ENCODE peak calls at places on chromosomes 16 and 17, in four cellular contexts. M, N, W and K are unnamed samples.

GRCh38 chr16:82695806-82696205 is 69.0 kb downstream of the CDH13 start:
- DNase-seq in W (no peak), N (no peak), M (no peak), K (no peak)

GRCh38 chr17:83029571-83029970 is 49.8 kb upstream of the METRNL start:
- DNase-seq in M (no peak), W (no peak), N (no peak), K (no peak)

GRCh38 chr16:65336169-65336568 is 214.3 kb upstream of the CDH11 start:
- DNase-seq in N (no peak), M (no peak), W (no peak), K (no peak)

GRCh38 chr17:68491864-68492263 is 20.4 kb upstream of the PRKAR1A start:
- DNase-seq in M (no peak), W (no peak), N (peak), K (no peak)

GRCh38 chr16:67649494-67649931 is 4.6 kb downstream of the CARMIL2 start:
- DNase-seq in W (no peak), N (no peak), M (peak), K (no peak)

GRCh38 chr16:69111831-69112230 is 6.4 kb downstream of the HAS3 start:
- DNase-seq in M (no peak), W (no peak), N (no peak), K (no peak)

GRCh38 chr17:44636562-44636961 is 19.7 kb upstream of the MEIOC start:
- DNase-seq in M (no peak), W (peak), N (no peak), K (no peak)

GRCh38 chr17:65401581-65401980 is 159.9 kb downstream of the AXIN2 start:
- DNase-seq in N (no peak), M (no peak), W (no peak), K (no peak)

GRCh38 chr17:17780941-17781590 is 55.7 kb downstream of the SREBF1 start:
- DNase-seq in W (no peak), M (peak), N (no peak), K (peak)

GRCh38 chr17:12342609-12343248 is 322.1 kb downstream of the MAP2K4 start:
- DNase-seq in N (peak), M (peak), W (no peak), K (peak)

GRCh38 chr17:2779545-2779944 is 16.7 kb upstream of the RAP1GAP2 start:
- DNase-seq in W (no peak), N (no peak), M (no peak), K (no peak)

GRCh38 chr16:82773018-82773417 is 146.2 kb downstream of the CDH13 start:
- DNase-seq in W (no peak), M (no peak), N (no peak), K (no peak)

GRCh38 chr17:81549031-81549557 is 3.1 kb downstream of the FAAP100 start:
- DNase-seq in N (no peak), M (no peak), W (peak), K (no peak)

GRCh38 chr17:47618416-47618815 is 31.3 kb upstream of the KPNB1 start:
- DNase-seq in M (no peak), N (no peak), W (peak), K (peak)

GRCh38 chr17:73546121-73546520 is 98.1 kb downstream of the SDK2 start:
- DNase-seq in N (no peak), W (no peak), M (no peak), K (no peak)

GRCh38 chr16:4285167-4285566 is 12.3 kb upstream of the TFAP4 start:
- DNase-seq in W (no peak), N (no peak), M (no peak), K (no peak)

GRCh38 chr17:36755586-36755985 is 154.2 kb downstream of the MRM1 start:
- DNase-seq in M (peak), W (peak), N (peak), K (peak)

GRCh38 chr17:58060596-58061191 is 22.5 kb upstream of the DYNLL2 start:
- DNase-seq in W (no peak), N (no peak), M (no peak), K (no peak)

GRCh38 chr17:57125406-57125805 is 40.4 kb downstream of the AKAP1 start:
- DNase-seq in M (no peak), N (no peak), W (no peak), K (no peak)

GRCh38 chr17:47945080-47945479 is 3.7 kb downstream of the PNPO start:
- DNase-seq in W (no peak), N (no peak), M (no peak), K (no peak)

GRCh38 chr16:22355487-22355908 is 18.9 kb downstream of the CDR2 start:
- DNase-seq in W (no peak), M (no peak), N (no peak), K (no peak)

GRCh38 chr17:45759761-45760160 is 24.4 kb upstream of the CRHR1 start:
- DNase-seq in N (peak), W (no peak), M (no peak), K (peak)

GRCh38 chr16:12126091-12126806 is 149.7 kb downstream of the SNX29 start:
- DNase-seq in M (no peak), N (no peak), W (no peak), K (no peak)

GRCh38 chr17:40553694-40554534 is 11.4 kb downstream of the CCR7 start:
- DNase-seq in N (peak), W (peak), M (peak), K (no peak)

GRCh38 chr17:60557805-60558204 is 31.8 kb upstream of the APPBP2 start:
- DNase-seq in W (peak), M (no peak), N (peak), K (no peak)

GRCh38 chr17:6910987-6911603 is 79.6 kb upstream of the TEKT1 start:
- DNase-seq in M (no peak), W (peak), N (peak), K (no peak)

GRCh38 chr16:1613728-1614225 is 1.6 kb downstream of the CRAMP1 start:
- DNase-seq in W (no peak), M (peak), N (peak), K (no peak)

GRCh38 chr16:29820730-29821662 is 734 bp downstream of the MVP start:
- DNase-seq in M (no peak), W (no peak), N (no peak), K (no peak)

GRCh38 chr17:20284018-20284417 is 183.3 kb downstream of the LGALS9B start:
- DNase-seq in W (no peak), M (no peak), N (no peak), K (no peak)

GRCh38 chr17:65434251-65434650 is 127.2 kb downstream of the AXIN2 start:
- DNase-seq in M (no peak), W (no peak), N (no peak), K (no peak)

GRCh38 chr16:84423416-84423837 is 55.1 kb downstream of the ATP2C2 start:
- DNase-seq in M (no peak), N (peak), W (peak), K (peak)

GRCh38 chr16:787978-788398 is at the start of gene RPUSD1:
- DNase-seq in M (peak), N (no peak), W (no peak), K (no peak)

GRCh38 chr17:4772235-4772613 is 538 bp downstream of the TM4SF5 start:
- DNase-seq in N (no peak), M (no peak), W (no peak), K (no peak)

GRCh38 chr16:20114356-20114755 is 40.7 kb upstream of the GPR139 start:
- DNase-seq in N (no peak), W (no peak), M (no peak), K (no peak)

DNA sequence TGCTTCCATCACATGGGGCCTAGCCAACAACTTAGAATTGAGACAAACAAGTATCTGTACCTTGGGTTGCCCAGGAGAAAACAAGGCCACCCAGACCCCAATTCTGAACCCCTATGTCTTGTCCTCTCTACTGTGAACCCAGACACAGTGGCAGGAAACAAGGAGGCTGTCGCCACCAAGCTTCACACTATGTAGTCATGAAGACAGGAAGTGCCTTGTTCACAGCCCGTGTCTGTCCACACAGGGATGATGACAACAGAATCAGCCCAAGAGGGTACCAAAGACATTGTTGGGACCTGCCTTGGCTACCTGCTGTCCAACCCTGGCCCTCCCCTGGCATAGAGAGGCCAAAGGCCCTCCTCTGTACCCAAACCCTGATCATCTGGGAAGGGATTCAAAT is 84.8 kb downstream of the CDYL2 start:
- DNase-seq in N (no peak), M (no peak), W (no peak), K (no peak)
- TF ChIP-seq ELF4 in N (no peak), M (no peak), W (no peak), K (no peak)

GRCh38 chr17:49486012-49486641 is 9.0 kb upstream of the NGFR start:
- DNase-seq in W (no peak), N (no peak), M (peak), K (no peak)

GRCh38 chr17:49490271-49490670 is 4.8 kb upstream of the NGFR start:
- DNase-seq in M (no peak), N (no peak), W (no peak), K (no peak)

GRCh38 chr17:49489348-49489747 is 5.7 kb upstream of the NGFR start:
- DNase-seq in N (no peak), W (no peak), M (no peak), K (no peak)

GRCh38 chr17:49488612-49489011 is 6.5 kb upstream of the NGFR start:
- DNase-seq in N (no peak), M (no peak), W (no peak), K (no peak)

GRCh38 chr17:49487202-49487601 is 7.9 kb upstream of the NGFR start:
- DNase-seq in M (peak), N (no peak), W (no peak), K (no peak)
- TF ChIP-seq ELF4 in M (no peak), N (no peak), W (no peak), K (no peak)

DNA sequence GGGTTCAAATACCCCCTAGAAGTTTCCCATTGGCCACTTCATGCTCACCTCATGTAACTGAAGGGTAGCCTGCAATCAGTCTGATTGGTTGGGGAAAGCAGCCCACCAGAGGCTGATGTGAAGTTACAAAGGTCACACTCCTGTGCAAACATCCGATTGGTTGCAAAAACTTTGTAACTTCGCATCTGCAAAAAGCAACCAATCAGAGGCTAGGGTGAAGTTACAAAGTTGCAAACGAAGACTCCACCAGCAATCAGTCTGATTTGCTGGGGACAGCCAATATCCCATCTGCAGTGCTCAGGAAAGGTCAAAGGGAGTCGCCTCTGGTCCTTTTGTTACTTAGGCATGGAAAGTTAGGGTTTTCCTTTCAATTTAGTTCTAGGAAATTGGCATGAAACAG is 40.1 kb downstream of the TAOK1 start:
- DNase-seq in M (no peak), W (peak), N (no peak), K (no peak)
- TF ChIP-seq ELF4 in M (no peak), W (no peak), N (no peak), K (no peak)

GRCh38 chr16:10027553-10027952 is 154.7 kb downstream of the GRIN2A start:
- DNase-seq in N (no peak), W (no peak), M (no peak), K (no peak)
- TF ChIP-seq ELF4 in N (no peak), W (no peak), M (no peak), K (no peak)

GRCh38 chr16:57988929-57989328 is 11.5 kb downstream of the ZNF319 start:
- DNase-seq in W (no peak), M (no peak), N (no peak), K (no peak)
- TF ChIP-seq ELF4 in W (no peak), M (no peak), N (no peak), K (no peak)

GRCh38 chr16:15827299-15827698 is 29.5 kb downstream of the MYH11 start:
- DNase-seq in N (no peak), M (no peak), W (no peak), K (no peak)
- TF ChIP-seq ELF4 in N (no peak), M (no peak), W (no peak), K (no peak)

DNA sequence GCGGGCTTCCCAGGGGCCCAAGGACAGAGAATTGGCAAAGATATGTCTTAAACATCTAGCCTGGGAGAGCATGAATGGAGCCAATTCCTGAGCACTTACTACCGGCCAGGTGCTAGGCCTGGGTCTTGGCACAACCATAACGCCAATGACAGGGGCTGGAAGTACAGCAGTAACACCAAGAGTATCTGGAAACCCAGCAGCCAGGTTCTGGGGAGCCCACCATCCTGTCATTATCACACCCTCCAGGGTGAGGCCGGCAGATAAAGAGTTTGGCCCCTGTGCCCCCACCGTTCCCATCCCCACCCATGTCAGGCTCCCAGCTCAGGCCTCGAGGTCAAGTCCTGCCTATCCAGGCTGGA is 512 bp upstream of the TMC8 start:
- DNase-seq in W (no peak), M (no peak), N (peak), K (no peak)
- TF ChIP-seq ELF4 in W (no peak), M (no peak), N (no peak), K (no peak)

GRCh38 chr17:50130778-50131317 is 888 bp upstream of the SAMD14 start:
- DNase-seq in N (no peak), M (no peak), W (peak), K (no peak)
- TF ChIP-seq ELF4 in N (no peak), M (no peak), W (no peak), K (no peak)

GRCh38 chr16:73735018-73735417 is 561.6 kb upstream of the PSMD7 start:
- DNase-seq in W (peak), N (no peak), M (no peak), K (no peak)
- TF ChIP-seq ELF4 in W (no peak), N (no peak), M (no peak), K (no peak)

DNA sequence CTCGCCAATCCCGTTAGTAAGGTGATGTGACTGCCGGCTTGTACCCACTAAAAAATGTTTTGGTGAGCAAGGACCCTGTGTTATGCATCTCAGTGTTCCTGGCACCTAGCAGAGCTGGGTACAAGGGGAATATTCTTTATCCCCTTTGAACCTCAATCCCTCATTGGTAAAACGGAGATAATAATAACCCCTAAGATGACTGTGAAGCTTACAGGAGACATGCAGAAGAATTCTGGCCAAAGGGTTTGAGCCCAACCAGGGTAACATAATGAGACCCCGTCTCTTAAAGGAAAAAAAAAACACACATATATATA is 896 bp downstream of the GGA2 start:
- DNase-seq in M (no peak), N (no peak), W (no peak), K (no peak)
- TF ChIP-seq ELF4 in M (no peak), N (no peak), W (no peak), K (no peak)